ENCODE peak calls at places on chromosomes 16 and 17, in nine cellular contexts. A is islet precursor cell; V is AG09309; H is stimulated activated CD8-positive, alpha-beta memory T cell treated with anti-CD3 and anti-CD28 coated beads, Interleukin-7, amount 100 ng/mL, for 1 hour; L is GM12892; J is A549; U is neuronal stem cell; Z is LHCN-M2; O is cortex of kidney. N is an unnamed sample.

GRCh38 chr17:65191805-65192740 is 54.9 kb downstream of the RGS9 start:
- DNase-seq in A (peak), Z (peak), U (no peak), H (no peak), J (peak), O (no peak), L (no peak), V (no peak), N (no peak)

GRCh38 chr16:50616883-50617629 is 64.1 kb downstream of the SNX20 start:
- DNase-seq in L (no peak), H (no peak), O (no peak), A (no peak), V (no peak), J (no peak), U (no peak), Z (no peak), N (no peak)

GRCh38 chr16:48629531-48629930 is 19.6 kb upstream of the N4BP1 start:
- DNase-seq in Z (no peak), L (no peak), J (no peak), O (no peak), H (no peak), A (no peak), V (no peak), U (no peak), N (no peak)

GRCh38 chr17:77563439-77564102 is 394.9 kb upstream of the TNRC6C start:
- DNase-seq in U (no peak), J (no peak), Z (no peak), O (no peak), L (no peak), H (no peak), V (no peak), A (peak), N (no peak)

GRCh38 chr17:57733085-57733484 is 12.0 kb downstream of the CCDC182 start:
- DNase-seq in J (no peak), V (no peak), Z (no peak), L (no peak), U (no peak), O (no peak), H (no peak), A (no peak), N (no peak)

GRCh38 chr16:84209989-84210388 is 19.0 kb downstream of the ADAD2 start:
- DNase-seq in U (no peak), Z (no peak), V (no peak), L (no peak), H (no peak), A (no peak), J (no peak), O (no peak), N (no peak)

GRCh38 chr17:75240394-75241142 is 20.8 kb downstream of the GGA3 start:
- DNase-seq in J (peak), L (no peak), H (no peak), V (no peak), Z (peak), O (no peak), A (peak), U (peak), N (peak)

GRCh38 chr16:57377080-57377841 is 5.0 kb downstream of the CX3CL1 start:
- DNase-seq in V (no peak), U (no peak), O (no peak), A (peak), Z (no peak), L (peak), H (no peak), J (peak), N (peak)

GRCh38 chr17:59848778-59849177 is 44.0 kb downstream of the TUBD1 start:
- DNase-seq in U (no peak), L (no peak), J (no peak), A (no peak), V (no peak), H (no peak), Z (peak), O (no peak), N (peak)

GRCh38 chr16:24821129-24821528 is 24.6 kb upstream of the SLC5A11 start:
- DNase-seq in Z (no peak), O (no peak), U (no peak), V (no peak), A (no peak), H (no peak), J (no peak), L (no peak), N (no peak)

GRCh38 chr17:2055494-2056220 is 754 bp downstream of the HIC1 start:
- DNase-seq in J (no peak), V (no peak), A (peak), Z (no peak), O (no peak), L (peak), H (no peak), U (no peak), N (no peak)

GRCh38 chr17:82582709-82583108 is 63.2 kb downstream of the FOXK2 start:
- DNase-seq in U (no peak), J (no peak), Z (no peak), V (no peak), O (no peak), H (no peak), A (no peak), L (no peak), N (no peak)

GRCh38 chr16:22427556-22427955 is 53.1 kb upstream of the CDR2 start:
- DNase-seq in U (no peak), V (no peak), O (no peak), H (no peak), A (no peak), L (no peak), J (no peak), Z (no peak), N (no peak)

GRCh38 chr17:49525831-49526741 is 31.0 kb downstream of the NGFR start:
- DNase-seq in J (no peak), L (no peak), V (no peak), H (no peak), O (no peak), A (peak), U (no peak), Z (no peak), N (no peak)

GRCh38 chr16:68081796-68082567 is 3.2 kb upstream of the NFATC3 start:
- DNase-seq in L (no peak), U (no peak), O (no peak), J (no peak), V (no peak), Z (no peak), H (no peak), A (no peak), N (no peak)

GRCh38 chr17:77863814-77864161 is 94.7 kb upstream of the TNRC6C start:
- DNase-seq in J (no peak), Z (peak), A (peak), H (no peak), O (no peak), U (no peak), L (no peak), V (no peak), N (no peak)

GRCh38 chr16:68267612-68268405 is 3.5 kb downstream of the SLC7A6 start:
- DNase-seq in H (no peak), O (no peak), L (no peak), J (no peak), Z (no peak), V (no peak), A (no peak), U (no peak), N (no peak)

GRCh38 chr17:49469831-49470568 is 25.1 kb upstream of the NGFR start:
- DNase-seq in J (no peak), O (no peak), L (no peak), Z (no peak), U (peak), V (no peak), H (no peak), A (peak), N (no peak)

GRCh38 chr17:77829871-77830799 is 128.4 kb upstream of the TNRC6C start:
- DNase-seq in O (no peak), J (no peak), L (no peak), H (no peak), U (no peak), A (peak), V (no peak), Z (peak), N (no peak)

GRCh38 chr17:58081641-58082340 is 1.4 kb upstream of the DYNLL2 start:
- DNase-seq in O (no peak), U (peak), V (no peak), J (no peak), L (no peak), A (peak), H (no peak), Z (no peak), N (no peak)

GRCh38 chr16:59060212-59060611 is 326.1 kb upstream of the GOT2 start:
- DNase-seq in H (no peak), Z (peak), U (no peak), J (peak), L (no peak), A (no peak), V (no peak), O (no peak), N (no peak)

GRCh38 chr17:82255573-82255972 is 17.9 kb downstream of the CSNK1D start:
- DNase-seq in H (no peak), O (no peak), V (no peak), J (no peak), A (no peak), U (no peak), Z (no peak), L (no peak), N (no peak)

GRCh38 chr17:6712058-6712853 is 913 bp downstream of the SLC13A5 start:
- DNase-seq in O (no peak), L (no peak), U (peak), A (peak), V (no peak), Z (no peak), H (no peak), J (peak), N (no peak)

GRCh38 chr16:9898555-9898954 is 283.7 kb downstream of the GRIN2A start:
- DNase-seq in V (no peak), H (no peak), O (no peak), J (no peak), Z (no peak), A (no peak), U (no peak), L (no peak), N (no peak)

GRCh38 chr17:9237661-9238301 is 216.5 kb downstream of the NTN1 start:
- DNase-seq in H (no peak), O (no peak), U (peak), J (no peak), Z (no peak), A (no peak), V (no peak), L (no peak), N (no peak)

GRCh38 chr16:12009922-12010321 is 33.4 kb downstream of the SNX29 start:
- DNase-seq in U (no peak), L (no peak), O (no peak), A (no peak), V (no peak), H (no peak), Z (no peak), J (no peak), N (no peak)

GRCh38 chr17:65931246-65932149 is 260.4 kb downstream of the CEP112 start:
- DNase-seq in H (no peak), Z (peak), J (no peak), V (no peak), U (no peak), L (no peak), O (no peak), A (no peak), N (no peak)

GRCh38 chr17:75352079-75352569 is 53.4 kb downstream of the GRB2 start:
- DNase-seq in O (no peak), V (no peak), U (no peak), Z (no peak), A (peak), J (peak), H (no peak), L (no peak), N (no peak)

GRCh38 chr17:1630662-1631061 is 2.0 kb upstream of the SLC43A2 start:
- DNase-seq in O (no peak), U (no peak), Z (no peak), J (no peak), H (no peak), A (peak), V (no peak), L (no peak), N (no peak)

GRCh38 chr16:86151372-86151950 is 252.5 kb downstream of the IRF8 start:
- DNase-seq in L (no peak), H (no peak), O (no peak), Z (no peak), V (no peak), U (no peak), A (no peak), J (no peak), N (no peak)

GRCh38 chr16:3207086-3207953 is 19.3 kb downstream of the OR1F1 start:
- DNase-seq in H (no peak), Z (no peak), A (no peak), O (no peak), L (no peak), V (no peak), J (no peak), U (no peak), N (no peak)

GRCh38 chr17:846901-847777 is 65.0 kb downstream of the MRM3 start:
- DNase-seq in J (no peak), U (no peak), Z (no peak), V (no peak), O (no peak), H (no peak), L (no peak), A (no peak), N (no peak)

GRCh38 chr17:80146121-80147034 is 550 bp downstream of the EIF4A3 start:
- DNase-seq in U (peak), Z (peak), O (no peak), A (peak), J (peak), L (no peak), V (no peak), H (no peak), N (peak)

N was measured in NK-92 treated with Interleukin-12 subunit alpha and Interleukin-12 subunit beta, amount 100 ng/mL, for 24 hours.